ENCODE peak calls at places on chromosomes 2 and 18, in nine cellular contexts. J is GM13977, I is AG04449, A is cardiac muscle cell, M is body of pancreas, D is cardiac fibroblast, U is right atrium auricular region, S is endothelial cell, Y is AG09309. H is an unnamed sample.

GRCh38 chr2:105847056-105847455 is 102.3 kb downstream of the NCK2 start:
- DNase-seq in J (no peak), I (no peak), A (no peak), M (no peak), D (no peak), U (no peak), S (no peak), Y (no peak), H (no peak)

GRCh38 chr18:3265564-3266033 is 3.7 kb downstream of the MYL12B start:
- DNase-seq in J (no peak), I (no peak), A (no peak), M (no peak), D (peak), U (no peak), S (no peak), Y (no peak), H (no peak)

GRCh38 chr2:118310016-118310877 is 222.0 kb downstream of the INSIG2 start:
- DNase-seq in J (peak), I (no peak), A (peak), M (no peak), D (peak), U (no peak), S (peak), Y (no peak), H (peak)

GRCh38 chr2:29829841-29830240 is 91.5 kb downstream of the ALK start:
- DNase-seq in J (no peak), I (no peak), A (no peak), M (no peak), D (no peak), U (no peak), S (no peak), Y (no peak), H (no peak)

GRCh38 chr2:234722176-234722575 is 225.3 kb upstream of the ARL4C start:
- DNase-seq in J (no peak), I (no peak), A (no peak), M (no peak), D (peak), U (no peak), S (no peak), Y (no peak), H (no peak)

GRCh38 chr2:85187069-85187468 is 53.9 kb downstream of the TCF7L1 start:
- DNase-seq in J (no peak), I (no peak), A (no peak), M (no peak), D (no peak), U (no peak), S (no peak), Y (no peak), H (no peak)

GRCh38 chr2:149808556-149808955 is 221.0 kb upstream of the MMADHC start:
- DNase-seq in J (no peak), I (peak), A (no peak), M (no peak), D (peak), U (no peak), S (no peak), Y (no peak), H (no peak)

GRCh38 chr2:18588049-18588448 is 1.3 kb downstream of the NT5C1B start:
- DNase-seq in J (no peak), I (no peak), A (no peak), M (no peak), D (no peak), U (no peak), S (no peak), Y (no peak), H (no peak)

GRCh38 chr2:39938035-39938835 is 159.2 kb upstream of the THUMPD2 start:
- DNase-seq in J (no peak), I (peak), A (no peak), M (no peak), D (no peak), U (no peak), S (no peak), Y (peak), H (no peak)

GRCh38 chr2:241112592-241112991 is 10.5 kb upstream of the MTERF4 start:
- DNase-seq in J (peak), I (no peak), A (no peak), M (no peak), D (no peak), U (no peak), S (no peak), Y (no peak), H (no peak)

GRCh38 chr2:26189751-26190150 is 16.9 kb downstream of the GAREM2 start:
- DNase-seq in J (no peak), I (no peak), A (no peak), M (no peak), D (no peak), U (no peak), S (no peak), Y (no peak), H (no peak)

GRCh38 chr2:26189123-26189522 is 16.2 kb downstream of the GAREM2 start:
- DNase-seq in J (no peak), I (no peak), A (no peak), M (no peak), D (no peak), U (no peak), S (no peak), Y (no peak), H (no peak)

GRCh38 chr2:26190369-26190768 is 17.5 kb downstream of the GAREM2 start:
- DNase-seq in J (no peak), I (no peak), A (no peak), M (no peak), D (no peak), U (no peak), S (no peak), Y (no peak), H (no peak)

GRCh38 chr2:26193578-26194231 is 20.8 kb downstream of the GAREM2 start:
- DNase-seq in J (no peak), I (no peak), A (no peak), M (no peak), D (no peak), U (no peak), S (no peak), Y (no peak), H (no peak)

GRCh38 chr2:26191316-26192159 is 18.6 kb downstream of the GAREM2 start:
- DNase-seq in J (no peak), I (no peak), A (no peak), M (no peak), D (no peak), U (no peak), S (no peak), Y (no peak), H (no peak)
- TF ChIP-seq CTCF in J (no peak), I (no peak), A (no peak), M (no peak), D (no peak), U (no peak), S (no peak), Y (no peak), H (no peak)

GRCh38 chr2:109063326-109063670 is 65.7 kb upstream of the SH3RF3 start:
- DNase-seq in J (no peak), I (no peak), A (no peak), M (no peak), D (no peak), U (peak), S (no peak), Y (no peak), H (no peak)

GRCh38 chr2:109064660-109065306 is 64.2 kb upstream of the SH3RF3 start:
- DNase-seq in J (no peak), I (no peak), A (no peak), M (no peak), D (no peak), U (no peak), S (no peak), Y (no peak), H (no peak)

GRCh38 chr2:109061736-109062557 is 67.1 kb upstream of the SH3RF3 start:
- DNase-seq in J (no peak), I (no peak), A (no peak), M (no peak), D (no peak), U (peak), S (no peak), Y (no peak), H (no peak)

GRCh38 chr2:109060496-109060895 is 68.5 kb upstream of the SH3RF3 start:
- DNase-seq in J (no peak), I (no peak), A (no peak), M (no peak), D (no peak), U (peak), S (no peak), Y (no peak), H (no peak)

GRCh38 chr2:109062558-109063325 is 66.3 kb upstream of the SH3RF3 start:
- DNase-seq in J (no peak), I (no peak), A (peak), M (no peak), D (no peak), U (peak), S (no peak), Y (no peak), H (no peak)
- TF ChIP-seq CTCF in J (no peak), I (no peak), A (peak), M (no peak), D (no peak), U (no peak), S (no peak), Y (no peak), H (no peak)

GRCh38 chr18:34870916-34871315 is 160.8 kb downstream of the DTNA start:
- DNase-seq in J (no peak), I (no peak), A (no peak), M (no peak), D (no peak), U (no peak), S (no peak), Y (no peak), H (no peak)

GRCh38 chr18:34864836-34865497 is 154.9 kb downstream of the DTNA start:
- DNase-seq in J (no peak), I (no peak), A (no peak), M (no peak), D (no peak), U (no peak), S (no peak), Y (no peak), H (no peak)

GRCh38 chr18:34866310-34866709 is 156.2 kb downstream of the DTNA start:
- DNase-seq in J (no peak), I (no peak), A (no peak), M (no peak), D (no peak), U (no peak), S (no peak), Y (no peak), H (no peak)

GRCh38 chr18:34866739-34867138 is 156.6 kb downstream of the DTNA start:
- DNase-seq in J (no peak), I (no peak), A (no peak), M (no peak), D (peak), U (no peak), S (no peak), Y (no peak), H (no peak)

GRCh38 chr18:34867520-34867919 is 157.4 kb downstream of the DTNA start:
- DNase-seq in J (no peak), I (no peak), A (peak), M (no peak), D (peak), U (no peak), S (peak), Y (no peak), H (no peak)
- TF ChIP-seq CTCF in J (no peak), I (peak), A (peak), M (no peak), D (peak), U (peak), S (no peak), Y (peak), H (no peak)

DNA sequence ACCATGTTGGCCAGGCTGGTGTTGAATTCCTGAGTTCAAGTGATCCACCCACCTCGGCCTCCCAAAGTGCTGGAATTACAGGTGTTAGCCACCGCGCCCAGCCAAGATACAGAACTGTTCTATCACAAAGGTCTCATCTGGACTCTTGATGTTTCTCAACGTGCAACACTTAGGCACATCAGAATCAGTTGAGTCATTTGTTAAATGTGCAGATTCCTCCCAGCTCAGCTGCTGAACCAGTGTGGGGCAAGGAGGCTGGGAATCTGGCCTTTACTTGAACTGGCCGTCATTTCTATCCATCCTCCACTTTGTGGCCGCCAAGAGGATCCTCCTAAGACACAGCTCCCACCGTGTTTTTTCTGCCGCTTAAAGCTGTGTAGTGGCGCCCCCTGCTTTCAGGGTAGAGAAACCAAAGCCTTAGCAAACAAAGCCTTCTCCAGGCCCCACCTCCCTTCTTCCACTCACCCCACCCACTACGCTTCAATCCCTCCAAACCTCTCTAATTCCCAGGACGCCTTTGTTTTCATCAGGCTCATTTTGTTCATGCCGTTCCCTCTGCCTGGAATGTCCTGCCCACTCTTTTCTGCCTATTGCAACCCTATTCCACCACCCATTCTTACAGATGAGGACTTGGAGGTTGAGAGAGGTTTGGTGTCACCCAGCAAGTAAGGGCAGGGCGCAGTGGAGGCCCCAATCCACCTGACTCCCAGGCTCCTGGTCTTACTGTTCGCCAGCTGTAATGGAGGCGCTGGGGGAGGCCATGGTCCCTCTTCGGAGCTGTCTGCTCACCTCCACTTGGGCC is 776 bp upstream of the SPEG start:
- DNase-seq in J (no peak), I (no peak), A (peak), M (no peak), D (peak), U (no peak), S (peak), Y (no peak), H (peak)
- TF ChIP-seq CTCF in J (peak), I (peak), A (peak), M (peak), D (peak), U (peak), S (peak), Y (peak), H (no peak)

GRCh38 chr18:69874058-69874457 is 73.6 kb downstream of the CD226 start:
- DNase-seq in J (no peak), I (no peak), A (no peak), M (no peak), D (peak), U (no peak), S (no peak), Y (no peak), H (no peak)

GRCh38 chr18:69876490-69876889 is 71.2 kb downstream of the CD226 start:
- DNase-seq in J (no peak), I (no peak), A (no peak), M (no peak), D (no peak), U (no peak), S (no peak), Y (no peak), H (no peak)

GRCh38 chr18:69878534-69878933 is 69.1 kb downstream of the CD226 start:
- DNase-seq in J (no peak), I (no peak), A (no peak), M (no peak), D (no peak), U (no peak), S (no peak), Y (no peak), H (no peak)

GRCh38 chr18:69872661-69873060 is 75.0 kb downstream of the CD226 start:
- DNase-seq in J (no peak), I (no peak), A (no peak), M (no peak), D (no peak), U (no peak), S (no peak), Y (no peak), H (no peak)
- TF ChIP-seq CTCF in J (no peak), I (no peak), A (no peak), M (no peak), D (no peak), U (no peak), S (no peak), Y (no peak), H (no peak)